ENCODE peak calls at places on chromosomes 2 and 18, in four cellular contexts. X, M, S and N are unnamed samples.

GRCh38 chr2:178449700-178450573 is 1.0 kb downstream of the PRKRA start:
- DNase-seq in S (peak), X (no peak), M (no peak), N (no peak)

GRCh38 chr2:119475857-119476244 is 44.2 kb downstream of the TMEM37 start:
- DNase-seq in M (no peak), S (no peak), X (no peak), N (no peak)

GRCh38 chr2:180334514-180334913 is 327.4 kb upstream of the CWC22 start:
- DNase-seq in S (no peak), X (no peak), M (no peak), N (no peak)

GRCh38 chr18:34880403-34880802 is 160.8 kb upstream of the MAPRE2 start:
- DNase-seq in S (no peak), M (no peak), X (no peak), N (no peak)

GRCh38 chr2:122886479-122887130 is 1131.2 kb downstream of the TSN start:
- DNase-seq in M (no peak), S (no peak), X (peak), N (no peak)

GRCh38 chr2:140698736-140699135 is 1432.1 kb downstream of the LRP1B start:
- DNase-seq in M (no peak), X (no peak), S (no peak), N (no peak)

GRCh38 chr2:214574077-214574775 is 163.4 kb downstream of the VWC2L start:
- DNase-seq in S (no peak), X (no peak), M (no peak), N (no peak)

GRCh38 chr2:172103471-172104292 is 982 bp upstream of the DLX2 start:
- DNase-seq in S (peak), M (no peak), X (peak), N (peak)

GRCh38 chr2:192559541-192560126 is 364.9 kb upstream of the TMEFF2 start:
- DNase-seq in M (no peak), X (peak), S (no peak), N (no peak)

GRCh38 chr18:62586781-62587487 is 64.1 kb downstream of the ZCCHC2 start:
- DNase-seq in S (no peak), M (no peak), X (no peak), N (no peak)

GRCh38 chr2:128786800-128787478 is 468.3 kb upstream of the HS6ST1 start:
- DNase-seq in X (peak), S (peak), M (no peak), N (peak)

GRCh38 chr2:11166476-11166875 is 11.2 kb downstream of the SLC66A3 start:
- DNase-seq in M (no peak), S (no peak), X (no peak), N (no peak)

GRCh38 chr2:27255660-27256059 is 7.2 kb downstream of the SLC30A3 start:
- DNase-seq in X (no peak), S (peak), M (no peak), N (no peak)

GRCh38 chr2:138423198-138423597 is 78.4 kb upstream of the SPOPL start:
- DNase-seq in M (no peak), X (no peak), S (no peak), N (no peak)

GRCh38 chr2:183186296-183186695 is 62.1 kb downstream of the NUP35 start:
- DNase-seq in M (no peak), X (no peak), S (peak), N (no peak)

GRCh38 chr2:3108105-3108504 is 269.5 kb downstream of the EIPR1 start:
- DNase-seq in X (no peak), M (no peak), S (no peak), N (peak)

GRCh38 chr2:45330617-45331016 is 280.4 kb downstream of the SRBD1 start:
- DNase-seq in M (no peak), X (no peak), S (peak), N (no peak)

GRCh38 chr2:233147136-233147828 is 87.1 kb downstream of the INPP5D start:
- DNase-seq in X (no peak), M (no peak), S (no peak), N (no peak)

GRCh38 chr2:17166506-17166905 is 351.7 kb downstream of the RAD51AP2 start:
- DNase-seq in M (no peak), S (peak), X (no peak), N (no peak)

GRCh38 chr18:72140007-72140406 is 404.1 kb downstream of the CBLN2 start:
- DNase-seq in S (no peak), X (no peak), M (no peak), N (no peak)

GRCh38 chr2:35978218-35978617 is 377.4 kb upstream of the CRIM1 start:
- DNase-seq in S (no peak), M (no peak), X (no peak), N (no peak)

GRCh38 chr2:101153077-101153707 is 2.0 kb upstream of the TBC1D8 start:
- DNase-seq in S (no peak), M (no peak), X (no peak), N (no peak)

GRCh38 chr2:204110250-204111183 is 174.0 kb downstream of the ICOS start:
- DNase-seq in M (no peak), S (no peak), X (no peak), N (no peak)

GRCh38 chr2:209382775-209383174 is 41.1 kb upstream of the MAP2 start:
- DNase-seq in M (no peak), S (no peak), X (no peak), N (no peak)

GRCh38 chr18:4093676-4094075 is 361.4 kb downstream of the DLGAP1 start:
- DNase-seq in S (no peak), M (no peak), X (no peak), N (no peak)

GRCh38 chr2:203579131-203579643 is 44.1 kb upstream of the RAPH1 start:
- DNase-seq in X (peak), M (no peak), S (peak), N (peak)

GRCh38 chr2:20990446-20990988 is 53.4 kb downstream of the APOB start:
- DNase-seq in S (no peak), X (no peak), M (no peak), N (no peak)

GRCh38 chr2:148914463-148914862 is 39.4 kb downstream of the KIF5C start:
- DNase-seq in X (no peak), S (no peak), M (no peak), N (no peak)

GRCh38 chr2:106642679-106643078 is 155.5 kb downstream of the CD8B2 start:
- DNase-seq in X (no peak), S (no peak), M (no peak), N (no peak)

GRCh38 chr2:100142393-100142792 is at the start of gene AFF3:
- DNase-seq in S (no peak), X (no peak), M (no peak), N (no peak)

GRCh38 chr2:135986507-135986906 is 1.1 kb upstream of the DARS1 start:
- DNase-seq in M (no peak), X (peak), S (no peak), N (no peak)

GRCh38 chr2:128608911-128609880 is 290.5 kb upstream of the HS6ST1 start:
- DNase-seq in X (no peak), S (no peak), M (no peak), N (no peak)

GRCh38 chr2:45263147-45263546 is 253.9 kb upstream of the SIX2 start:
- DNase-seq in M (no peak), S (no peak), X (peak), N (no peak)

GRCh38 chr2:20539133-20539719 is 92.4 kb downstream of the RHOB start:
- DNase-seq in M (no peak), S (no peak), X (no peak), N (no peak)

GRCh38 chr2:215435261-215435808 is 533 bp downstream of the FN1 start:
- DNase-seq in M (no peak), X (peak), S (no peak), N (peak)

GRCh38 chr2:143607446-143608110 is 478.4 kb downstream of the ARHGAP15 start:
- DNase-seq in M (peak), X (peak), S (peak), N (peak)

GRCh38 chr2:228245601-228246000 is 64.1 kb upstream of the SPHKAP start:
- DNase-seq in X (no peak), M (no peak), S (no peak), N (no peak)

GRCh38 chr2:130183500-130184373 is 1.7 kb downstream of the MZT2B start:
- DNase-seq in X (peak), M (no peak), S (peak), N (no peak)

GRCh38 chr2:44549099-44549471 is 187.3 kb downstream of the CAMKMT start:
- DNase-seq in M (no peak), X (peak), S (peak), N (no peak)

GRCh38 chr18:31493171-31493570 is 4.8 kb upstream of the DSG2 start:
- DNase-seq in X (no peak), M (no peak), S (no peak), N (no peak)
- H2AK5ac ChIP-seq in X (no peak), M (no peak), S (no peak), N (no peak)

GRCh38 chr2:8684421-8684884 is 2.6 kb downstream of the ID2 start:
- DNase-seq in X (peak), S (peak), M (no peak), N (no peak)
- H3K9ac ChIP-seq in X (peak), S (peak), M (no peak), N (no peak)

GRCh38 chr2:127551221-127551930 is 15.9 kb downstream of the MYO7B start:
- DNase-seq in M (no peak), X (no peak), S (no peak), N (no peak)
- H3K56ac ChIP-seq in M (no peak), X (no peak), S (no peak), N (no peak)

GRCh38 chr2:41949091-41949490 is 98.7 kb upstream of the PKDCC start:
- DNase-seq in M (no peak), S (no peak), X (peak), N (no peak)
- H2AK5ac ChIP-seq in M (peak), S (no peak), X (no peak), N (no peak)

DNA sequence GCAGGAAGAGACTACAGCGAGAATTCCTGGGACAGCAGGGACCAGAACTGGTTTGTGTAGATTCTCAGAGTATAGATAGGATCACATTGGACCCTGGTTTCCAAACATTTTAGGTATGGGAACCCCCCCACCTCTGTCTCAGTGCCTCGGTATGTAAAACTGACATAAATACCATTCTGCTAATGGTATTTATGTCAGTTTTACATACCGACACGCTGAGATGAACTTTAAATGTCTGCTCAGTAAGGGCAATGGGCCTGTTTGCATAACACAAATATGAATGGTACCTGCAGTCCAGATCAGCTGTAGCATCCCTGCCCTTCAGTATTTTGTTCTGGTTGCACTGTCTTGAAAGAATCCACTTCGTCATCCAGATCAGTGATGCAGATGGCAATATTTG is 73.2 kb downstream of the WDSUB1 start:
- DNase-seq in S (no peak), M (no peak), X (no peak), N (no peak)
- H3K9ac ChIP-seq in S (no peak), M (no peak), X (no peak), N (no peak)